ENCODE peak calls at places on chromosomes 6 and 20, in nine cellular contexts. Q is tibial artery; O is psoas muscle; D is CD14-positive monocyte; X is GM04504; G is activated effector memory CD4-positive, alpha-beta T cell treated with anti-CD3 and anti-CD28 coated beads, Interleukin-2, amount 50 U/mL, for 16 hours; P is mesendoderm; K is thyroid gland; W is effector memory CD8-positive, alpha-beta T cell. L is an unnamed sample.

GRCh38 chr20:2691663-2692035 is 931 bp upstream of the EBF4 start:
- DNase-seq in D (no peak), P (no peak), G (no peak), K (peak), O (no peak), X (no peak), Q (no peak), W (no peak), L (no peak)

GRCh38 chr6:44061375-44062104 is 65.7 kb downstream of the MRPL14 start:
- DNase-seq in W (no peak), K (no peak), P (no peak), O (no peak), Q (no peak), X (no peak), D (no peak), G (no peak), L (no peak)

GRCh38 chr20:62027116-62027515 is 38.6 kb downstream of the TAF4 start:
- DNase-seq in P (no peak), O (peak), W (no peak), D (no peak), X (no peak), K (no peak), G (no peak), Q (no peak), L (no peak)

GRCh38 chr20:51532577-51533191 is 9.8 kb downstream of the NFATC2 start:
- DNase-seq in Q (peak), P (no peak), W (peak), X (no peak), G (peak), K (no peak), O (peak), D (no peak), L (peak)

GRCh38 chr6:16783485-16783884 is 22.2 kb upstream of the ATXN1 start:
- DNase-seq in P (no peak), X (no peak), K (no peak), D (no peak), Q (no peak), O (no peak), G (no peak), W (no peak), L (no peak)

GRCh38 chr6:148524509-148524908 is 181.9 kb downstream of the SASH1 start:
- DNase-seq in D (no peak), W (no peak), K (no peak), O (no peak), G (no peak), P (no peak), X (peak), Q (no peak), L (no peak)

GRCh38 chr6:116280161-116280959 is 630 bp upstream of the TSPYL1 start:
- DNase-seq in W (no peak), K (no peak), P (peak), D (no peak), X (no peak), Q (no peak), O (no peak), G (no peak), L (peak)

GRCh38 chr6:155349129-155349528 is 34.8 kb upstream of the TFB1M start:
- DNase-seq in W (no peak), P (no peak), O (no peak), Q (no peak), G (no peak), K (no peak), D (no peak), X (peak), L (no peak)

GRCh38 chr6:11876934-11877433 is 98.4 kb upstream of the ADTRP start:
- DNase-seq in P (peak), K (no peak), G (no peak), X (no peak), D (no peak), O (no peak), Q (no peak), W (no peak), L (no peak)

GRCh38 chr6:83198486-83199172 is 5.5 kb downstream of the RWDD2A start:
- DNase-seq in D (no peak), O (no peak), Q (no peak), X (no peak), G (no peak), K (no peak), P (no peak), W (no peak), L (no peak)